ENCODE peak calls at places on chromosomes 12 and 14, in five cellular contexts. U is A549, B is GM12878, I is K562, R is H1. F is an unnamed sample.

GRCh38 chr14:73877790-73878189 is 8.9 kb upstream of the ZNF410 start:
- DNase-seq in U (no peak), B (no peak), I (no peak), R (no peak), F (no peak)

GRCh38 chr12:40325349-40325960 is 100.7 kb downstream of the LRRK2 start:
- DNase-seq in I (peak), U (peak), B (no peak), R (no peak), F (peak)

GRCh38 chr14:89428556-89429196 is 11.6 kb upstream of the FOXN3 start:
- DNase-seq in R (no peak), U (no peak), B (no peak), I (no peak), F (no peak)

GRCh38 chr12:6767301-6767591 is 1.1 kb downstream of the PTMS start:
- DNase-seq in I (no peak), B (no peak), R (no peak), U (no peak), F (no peak)

GRCh38 chr12:84727964-84728363 is 184.6 kb downstream of the SLC6A15 start:
- DNase-seq in B (no peak), U (no peak), R (no peak), I (no peak), F (peak)

GRCh38 chr12:49470986-49471385 is 67.8 kb upstream of the KCNH3 start:
- DNase-seq in B (no peak), R (no peak), U (no peak), I (no peak), F (no peak)

GRCh38 chr14:52596320-52596719 is 43.7 kb downstream of the GPR137C start:
- DNase-seq in U (no peak), I (no peak), B (no peak), R (peak), F (peak)

GRCh38 chr14:71799831-71800230 is 132.4 kb upstream of the RGS6 start:
- DNase-seq in B (no peak), R (no peak), I (no peak), U (no peak), F (no peak)

GRCh38 chr12:52032431-52032796 is 18.8 kb upstream of the NR4A1 start:
- DNase-seq in B (no peak), R (no peak), U (no peak), I (no peak), F (no peak)

GRCh38 chr12:22333186-22333745 is 1.2 kb downstream of the ST8SIA1 start:
- DNase-seq in U (no peak), B (no peak), I (no peak), R (no peak), F (no peak)

GRCh38 chr14:33938131-33938949 is 12.5 kb downstream of the EGLN3 start:
- DNase-seq in I (peak), U (peak), R (no peak), B (peak), F (peak)

GRCh38 chr14:65791551-65791981 is 379.0 kb downstream of the FUT8 start:
- DNase-seq in B (peak), U (no peak), R (no peak), I (peak), F (no peak)

GRCh38 chr14:103195828-103196615 is 72.8 kb downstream of the TNFAIP2 start:
- DNase-seq in U (no peak), I (no peak), R (no peak), B (no peak), F (no peak)

GRCh38 chr14:90495357-90496276 is 98.8 kb downstream of the CALM1 start:
- DNase-seq in I (peak), R (no peak), U (peak), B (no peak), F (peak)

GRCh38 chr12:119486599-119487154 is 106.9 kb upstream of the TMEM233 start:
- DNase-seq in B (no peak), R (no peak), U (no peak), I (no peak), F (no peak)

GRCh38 chr12:70936414-70936813 is 15.9 kb upstream of the PTPRR start:
- DNase-seq in U (no peak), I (no peak), R (no peak), B (no peak), F (no peak)

GRCh38 chr14:23364604-23365352 is at the start of gene EFS:
- DNase-seq in R (no peak), B (no peak), I (no peak), U (no peak), F (no peak)

GRCh38 chr14:104383088-104383805 is 196.3 kb upstream of the C14orf180 start:
- DNase-seq in R (no peak), I (no peak), U (no peak), B (no peak), F (no peak)

DNA sequence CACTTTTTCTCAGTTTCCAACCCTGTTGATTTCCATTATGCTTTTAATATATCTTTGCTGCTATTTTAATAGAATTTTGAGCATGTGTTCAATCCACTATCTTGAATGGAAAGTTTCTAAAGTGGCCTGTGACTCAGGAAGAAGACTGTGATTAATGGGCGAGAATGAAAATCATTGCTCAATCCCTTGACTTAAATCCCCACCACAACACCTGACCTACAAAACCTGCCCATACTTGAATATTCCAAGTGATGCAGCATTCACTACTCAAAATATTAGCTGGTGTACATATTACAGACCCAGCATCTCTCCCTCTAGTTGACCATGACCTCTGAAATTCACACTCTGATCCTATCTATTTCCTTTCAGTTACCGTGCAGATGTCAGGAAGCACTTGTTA is 1.3 kb upstream of the OAS3 start:
- DNase-seq in I (no peak), U (no peak), B (no peak), R (no peak), F (no peak)
- TF ChIP-seq KDM1A in I (no peak), U (no peak), B (no peak), R (no peak), F (no peak)

GRCh38 chr12:28390716-28391452 is 200.6 kb downstream of the CCDC91 start:
- DNase-seq in B (no peak), I (no peak), U (no peak), R (no peak), F (no peak)

GRCh38 chr12:28383368-28383767 is 193.1 kb downstream of the CCDC91 start:
- DNase-seq in U (no peak), R (no peak), I (no peak), B (no peak), F (no peak)

GRCh38 chr12:28388879-28389278 is 198.6 kb downstream of the CCDC91 start:
- DNase-seq in R (no peak), I (no peak), B (no peak), U (no peak), F (no peak)
- TF ChIP-seq KDM1A in R (no peak), I (no peak), B (no peak), U (no peak), F (no peak)

DNA sequence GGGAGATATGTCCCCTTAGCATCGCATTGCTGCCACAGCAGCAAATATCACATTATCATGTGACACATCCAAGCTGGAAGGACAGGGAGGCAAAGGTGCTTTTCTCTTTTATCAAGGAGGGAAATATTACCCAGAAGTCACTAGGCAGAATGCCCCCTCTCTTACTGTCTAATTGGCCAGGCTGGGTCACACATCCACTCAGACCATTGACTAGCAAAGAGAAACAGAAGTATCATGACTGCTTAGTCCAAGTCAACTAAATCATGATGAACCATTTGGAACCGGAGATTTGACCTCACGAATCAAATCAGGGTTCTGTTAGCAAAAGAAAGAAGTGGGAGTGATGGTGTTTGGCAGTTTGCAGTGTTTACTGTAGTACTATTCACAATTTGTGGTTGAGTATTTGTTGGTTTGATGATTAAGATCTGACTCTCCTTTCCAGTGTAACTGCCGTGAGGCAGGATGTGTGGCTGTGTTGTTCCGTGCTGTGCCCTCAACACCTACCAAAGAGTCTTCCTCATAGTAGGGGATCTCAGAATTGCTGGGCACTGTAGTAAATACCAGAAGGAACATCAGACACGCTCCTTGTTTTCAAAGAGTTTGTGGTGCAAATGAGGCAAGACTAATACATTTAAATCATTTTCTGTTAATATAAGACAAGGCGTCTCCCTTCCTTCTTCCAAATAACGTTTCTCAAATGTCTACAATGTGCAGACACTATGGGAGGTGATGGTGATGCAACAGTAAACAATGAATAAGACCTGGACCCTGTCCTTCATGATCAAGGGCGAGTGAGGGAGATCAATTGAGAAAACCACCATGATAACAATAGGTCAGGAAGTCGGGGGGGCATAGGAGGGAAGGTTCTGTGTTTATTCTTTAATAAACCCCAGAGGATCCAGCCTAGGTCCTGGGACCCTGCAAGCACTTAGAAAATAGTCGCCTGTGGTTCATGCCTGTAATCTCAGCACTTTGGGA is 194.4 kb upstream of the CRY1 start:
- DNase-seq in R (no peak), U (no peak), B (no peak), I (no peak), F (no peak)
- TF ChIP-seq KDM1A in R (no peak), U (no peak), B (no peak), I (no peak), F (no peak)

GRCh38 chr14:75702107-75702506 is 41.1 kb downstream of the TTLL5 start:
- DNase-seq in U (no peak), R (no peak), B (no peak), I (no peak), F (no peak)
- TF ChIP-seq KDM1A in U (no peak), R (no peak), B (no peak), I (no peak), F (no peak)

GRCh38 chr12:132479938-132480619 is 9.9 kb upstream of the FBRSL1 start:
- DNase-seq in B (no peak), U (no peak), I (no peak), R (no peak), F (no peak)

GRCh38 chr12:132479291-132479690 is 10.7 kb upstream of the FBRSL1 start:
- DNase-seq in R (no peak), I (no peak), U (no peak), B (no peak), F (no peak)

GRCh38 chr12:132481345-132481744 is 8.6 kb upstream of the FBRSL1 start:
- DNase-seq in R (no peak), I (no peak), B (no peak), U (no peak), F (no peak)

GRCh38 chr12:132481771-132482745 is 7.9 kb upstream of the FBRSL1 start:
- DNase-seq in U (no peak), R (no peak), I (no peak), B (no peak), F (no peak)

GRCh38 chr12:132480620-132481132 is 9.3 kb upstream of the FBRSL1 start:
- DNase-seq in I (no peak), R (no peak), B (no peak), U (no peak), F (no peak)
- TF ChIP-seq KDM1A in I (no peak), R (no peak), B (no peak), U (no peak), F (no peak)

GRCh38 chr14:98240396-98240795 is 1031.6 kb downstream of the BCL11B start:
- DNase-seq in B (no peak), R (no peak), U (no peak), I (no peak), F (no peak)

GRCh38 chr14:98242903-98243302 is 1029.1 kb downstream of the BCL11B start:
- DNase-seq in B (no peak), I (no peak), U (no peak), R (no peak), F (no peak)

GRCh38 chr14:98244966-98245569 is 1026.9 kb downstream of the BCL11B start:
- DNase-seq in U (no peak), R (no peak), B (no peak), I (no peak), F (no peak)

GRCh38 chr14:98243332-98243731 is 1028.7 kb downstream of the BCL11B start:
- DNase-seq in I (no peak), U (no peak), R (no peak), B (no peak), F (no peak)

DNA sequence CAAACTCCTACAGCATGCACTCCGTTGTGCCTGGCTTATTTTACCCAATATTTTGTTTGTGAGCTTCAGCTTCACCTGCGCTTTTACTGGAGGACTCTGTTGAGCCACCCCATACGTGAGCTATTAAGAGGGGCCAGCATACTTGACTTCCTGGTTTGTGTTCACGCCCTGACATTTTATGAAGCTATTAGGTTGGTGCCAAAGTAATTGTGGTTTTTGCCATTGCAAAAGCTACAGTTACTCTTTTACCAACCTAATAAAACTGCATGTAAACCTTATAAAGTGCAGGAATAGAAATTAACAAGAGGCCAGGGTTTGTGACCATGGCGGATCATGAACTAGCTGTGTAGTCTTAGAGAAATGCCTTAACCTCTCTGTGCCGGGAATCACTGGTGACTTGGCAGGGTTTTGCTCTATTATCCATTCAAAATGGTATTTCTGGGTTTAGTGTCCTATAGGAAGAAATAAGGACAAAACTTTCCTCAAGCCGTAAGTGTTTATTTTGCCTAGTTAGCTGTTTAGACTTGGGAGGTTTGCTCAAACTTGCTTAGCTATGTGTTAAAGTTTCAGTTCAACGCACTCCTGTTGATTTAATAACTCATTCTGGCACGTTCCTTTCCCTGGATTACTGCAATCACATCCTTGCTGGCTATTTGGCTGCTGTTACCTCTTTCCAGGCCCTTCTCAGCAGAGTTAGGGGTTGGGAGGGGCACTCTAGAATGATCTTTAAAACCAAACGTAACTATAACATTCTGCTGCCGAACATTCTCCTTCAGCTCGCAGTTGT is 1027.6 kb downstream of the BCL11B start:
- DNase-seq in I (no peak), B (no peak), U (no peak), R (no peak), F (no peak)
- TF ChIP-seq KDM1A in I (no peak), B (no peak), U (no peak), R (no peak), F (no peak)

F was measured in HepG2.